ENCODE peak calls at places on chromosome 18, in five cellular contexts. J is IMR-90, D is H1, A is H9, O is trophoblast cell. H is an unnamed sample.
A peak's percentile ranks its signal among the peaks of the same experiment; 100 is the strongest.

GRCh38 chr18:37084912-37085311 is 256.0 kb downstream of the KIAA1328 start:
- DNase-seq in J (no peak), D (peak; percentile 63), A (peak; percentile 89), O (peak; percentile 8), H (no peak)

GRCh38 chr18:38539373-38539772 is 973.8 kb upstream of the CELF4 start:
- DNase-seq in J (no peak), D (no peak), A (no peak), O (no peak), H (peak; percentile 20)

GRCh38 chr18:58896268-58896667 is 31.6 kb downstream of the ZNF532 start:
- DNase-seq in J (no peak), D (no peak), A (no peak), O (peak; percentile 79), H (no peak)

GRCh38 chr18:59049726-59050660 is 89.7 kb upstream of the SEC11C start:
- DNase-seq in J (no peak), D (peak; percentile 55), A (no peak), O (no peak), H (no peak)

GRCh38 chr18:48073231-48073930 is 142.9 kb upstream of the SMAD2 start:
- DNase-seq in J (no peak), D (no peak), A (no peak), O (no peak), H (no peak)

GRCh38 chr18:14914771-14915170 is 166.8 kb downstream of the ANKRD30B start:
- DNase-seq in J (no peak), D (no peak), A (no peak), O (peak; percentile 30), H (no peak)

GRCh38 chr18:45654677-45655076 is 39.4 kb downstream of the SLC14A2 start:
- DNase-seq in J (no peak), D (no peak), A (no peak), O (no peak), H (no peak)

GRCh38 chr18:74141638-74142037 is 6.0 kb downstream of the FBXO15 start:
- DNase-seq in J (no peak), D (no peak), A (no peak), O (no peak), H (no peak)

GRCh38 chr18:46160050-46160798 is 56.0 kb downstream of the HAUS1 start:
- DNase-seq in J (no peak), D (no peak), A (no peak), O (peak; percentile 23), H (no peak)

GRCh38 chr18:37452015-37452414 is 113.6 kb downstream of the CELF4 start:
- DNase-seq in J (no peak), D (no peak), A (no peak), O (no peak), H (no peak)

DNA sequence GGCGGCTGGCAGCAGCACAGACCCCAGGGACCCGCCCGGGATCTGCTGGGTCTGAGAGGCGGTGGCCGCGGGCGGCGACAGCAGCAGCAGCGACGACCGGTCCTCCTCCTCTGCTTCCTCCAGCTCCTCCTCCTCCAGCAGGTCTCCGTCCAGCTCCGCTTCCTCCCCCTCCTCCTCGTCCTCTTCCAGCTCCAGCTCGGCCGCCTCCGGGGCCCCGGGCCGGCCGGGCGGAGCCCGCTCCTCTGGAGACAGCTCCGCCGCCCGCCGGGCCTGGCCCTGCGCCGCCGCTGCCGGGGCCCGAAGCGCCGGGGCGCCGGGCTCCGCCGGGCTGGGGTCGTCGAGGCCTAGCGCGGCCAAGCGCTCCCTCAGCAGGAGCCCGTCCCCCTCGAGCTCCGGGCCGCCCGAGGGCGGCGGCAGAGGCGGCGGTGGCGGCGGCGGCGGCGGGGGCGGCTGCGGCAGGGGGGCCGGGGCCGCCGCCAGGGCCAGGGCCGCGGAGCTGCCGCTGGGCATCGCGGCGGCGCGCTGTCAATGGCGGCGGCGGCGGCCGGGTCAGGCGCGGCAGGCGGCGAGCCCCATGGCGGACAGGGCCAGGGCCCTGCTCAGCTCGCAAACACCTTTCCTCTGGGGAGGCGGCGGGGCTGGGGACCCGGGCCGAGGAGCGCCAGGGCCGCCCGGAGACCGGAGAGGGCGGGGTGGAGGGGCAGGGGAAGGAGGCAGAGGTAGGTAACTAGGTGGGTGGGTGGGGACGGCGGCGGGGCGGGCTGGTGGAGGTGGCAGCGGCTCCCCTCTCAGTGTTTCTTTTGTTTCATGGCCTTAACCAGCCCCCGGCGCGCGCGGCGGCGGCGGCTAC is 445 bp downstream of the MEX3C start:
- DNase-seq in J (peak; percentile 51), D (peak; percentile 84), A (peak; percentile 38), O (peak; percentile 26), H (peak; percentile 14)
- H3K14ac ChIP-seq in J (no peak overlapping the region), D (no peak overlapping the region), A (peak overlapping the region; percentile 97), O (peak overlapping the region; percentile 100), H (peak overlapping the region; percentile 95)

DNA sequence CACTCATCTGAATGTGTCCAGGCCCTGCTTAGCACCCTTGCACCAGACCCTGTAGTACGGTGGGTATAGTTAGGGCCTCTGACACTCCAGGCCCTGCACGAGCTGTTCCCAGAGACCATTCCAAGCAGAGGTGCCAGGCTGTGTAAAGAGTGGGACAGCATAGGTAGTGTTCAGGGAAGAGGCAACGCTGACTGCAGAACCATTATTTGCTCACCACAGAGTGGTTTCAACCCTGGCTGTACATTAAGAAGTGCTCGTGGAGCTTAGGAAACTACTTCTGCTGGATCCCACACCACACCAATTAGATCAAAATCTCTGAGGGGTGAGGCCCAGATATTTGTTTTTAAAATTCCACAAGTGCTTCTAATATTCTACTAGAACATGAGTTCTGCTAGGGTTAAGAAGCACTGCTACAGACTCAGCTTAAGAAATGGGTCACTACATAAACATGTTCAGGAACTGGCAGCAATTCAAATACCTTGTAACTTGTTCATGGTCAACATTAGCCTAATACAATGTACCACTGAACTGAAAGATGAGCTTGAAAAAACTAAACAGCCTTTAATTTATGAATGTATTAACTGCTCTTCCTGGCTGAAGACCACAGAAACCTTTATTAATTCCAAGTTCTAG is 183.0 kb downstream of the MYO5B start:
- DNase-seq in J (peak; percentile 75), D (no peak), A (no peak), O (no peak), H (no peak)
- H4K8ac ChIP-seq in J (no peak overlapping the region), D (no peak overlapping the region), A (no peak overlapping the region), O (no peak overlapping the region), H (no peak overlapping the region)

GRCh38 chr18:24273596-24273995 is 124.0 kb downstream of the OSBPL1A start:
- DNase-seq in J (peak; percentile 44), D (no peak), A (no peak), O (peak; percentile 24), H (no peak)

GRCh38 chr18:24270937-24271380 is 126.7 kb downstream of the OSBPL1A start:
- DNase-seq in J (peak; percentile 63), D (no peak), A (no peak), O (no peak), H (peak; percentile 32)

GRCh38 chr18:24268784-24269550 is 128.7 kb downstream of the OSBPL1A start:
- DNase-seq in J (no peak), D (no peak), A (no peak), O (no peak), H (no peak)

GRCh38 chr18:24270358-24270936 is 127.2 kb downstream of the OSBPL1A start:
- DNase-seq in J (peak; percentile 8), D (no peak), A (no peak), O (no peak), H (no peak)

DNA sequence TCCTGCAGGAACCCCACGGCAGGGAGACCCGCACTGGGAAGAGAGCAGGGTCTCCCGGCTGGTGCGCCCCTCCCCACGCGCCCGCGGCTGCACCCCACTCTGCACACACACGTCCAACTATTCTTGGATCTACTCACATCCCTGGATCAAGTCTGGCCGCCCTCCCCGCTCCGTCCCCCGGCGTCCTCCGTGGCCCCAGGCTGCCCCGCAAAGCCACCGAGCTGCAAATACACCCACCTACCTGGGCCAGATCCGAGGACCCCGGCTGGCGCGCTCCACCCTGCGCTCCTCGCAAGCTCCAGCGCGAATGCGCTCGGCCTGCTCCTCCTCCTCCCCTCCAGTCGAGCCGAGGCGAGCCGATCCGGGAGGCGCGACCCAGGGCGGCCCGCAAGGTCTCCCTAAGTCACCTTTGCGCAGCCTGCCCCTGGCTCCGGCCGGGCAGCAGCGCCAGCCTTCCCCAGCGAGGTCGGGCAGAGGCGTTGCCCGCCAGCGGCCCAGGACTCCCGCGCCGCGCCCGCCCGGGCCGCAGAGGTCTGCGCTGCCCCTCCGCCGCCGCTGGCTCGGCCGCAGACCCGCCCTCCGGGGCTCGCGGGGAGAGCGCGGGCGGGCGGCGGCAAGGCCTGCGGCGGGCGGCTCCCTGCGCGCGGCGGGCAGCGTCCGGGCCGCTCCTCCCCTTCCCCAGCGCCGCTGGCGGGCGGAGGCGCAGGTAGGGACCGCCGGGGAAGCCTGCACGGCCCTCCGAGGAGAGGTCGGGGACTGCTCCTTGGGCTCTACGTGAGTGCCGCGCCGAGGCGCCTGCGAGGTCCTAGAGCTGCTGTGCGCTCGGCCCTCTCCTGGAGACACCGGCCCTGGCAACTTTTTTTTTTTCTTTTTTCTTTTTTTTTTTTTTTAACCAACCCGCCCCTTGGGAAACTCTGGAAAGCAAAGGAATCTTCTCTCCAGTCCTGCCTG is 126.0 kb downstream of the OSBPL1A start:
- DNase-seq in J (peak; percentile 72), D (peak; percentile 84), A (peak; percentile 85), O (peak; percentile 80), H (peak; percentile 71)
- H3K23ac ChIP-seq in J (peak overlapping the region; percentile 74), D (no peak overlapping the region), A (no peak overlapping the region), O (no peak overlapping the region), H (no peak overlapping the region)

DNA sequence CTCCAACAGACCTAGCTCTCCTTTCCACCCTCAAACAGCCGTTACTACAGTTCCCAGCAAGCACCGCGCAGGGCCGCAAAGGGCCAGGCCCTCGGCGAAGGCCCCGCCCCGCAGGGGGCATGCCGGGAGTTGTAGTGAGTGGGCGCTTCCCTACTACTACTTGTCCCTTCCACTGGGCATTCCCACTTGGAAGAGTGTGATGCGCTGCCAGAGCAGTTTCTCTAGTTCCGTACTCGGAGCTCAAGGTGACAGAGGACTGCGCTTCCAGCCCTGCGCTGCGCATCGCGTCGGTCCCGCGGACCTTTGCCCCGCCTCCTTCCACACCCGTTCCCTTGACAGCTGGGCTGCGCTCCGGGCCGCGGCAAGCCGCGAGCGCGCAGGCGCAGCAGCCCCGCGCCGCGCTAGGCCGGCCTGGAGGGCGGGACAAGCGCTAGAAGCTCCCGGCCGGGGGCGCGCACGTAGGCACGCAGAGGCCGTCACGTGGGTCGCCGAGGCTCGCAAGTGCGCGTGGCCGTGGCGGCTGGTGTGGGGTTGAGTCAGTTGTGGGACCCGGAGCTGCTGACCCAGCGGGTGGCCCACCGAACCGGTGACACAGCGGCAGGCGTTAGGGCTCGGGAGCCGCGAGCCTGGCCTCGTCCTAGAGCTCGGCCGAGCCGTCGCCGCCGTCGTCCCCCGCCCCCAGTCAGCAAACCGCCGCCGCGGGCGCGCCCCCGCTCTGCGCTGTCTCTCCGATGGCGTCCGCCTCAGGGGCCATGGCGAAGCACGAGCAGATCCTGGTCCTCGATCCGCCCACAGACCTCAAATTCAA is at the start of gene VAPA:
- DNase-seq in J (peak; percentile 96), D (peak; percentile 96), A (peak; percentile 95), O (peak; percentile 98), H (peak; percentile 96)
- H3K14ac ChIP-seq in J (peak within 1 kb of the TSS; percentile 100), D (no peak within 1 kb of the TSS), A (peak within 1 kb of the TSS; percentile 99), O (peak within 1 kb of the TSS; percentile 100), H (peak within 1 kb of the TSS; percentile 82)

DNA sequence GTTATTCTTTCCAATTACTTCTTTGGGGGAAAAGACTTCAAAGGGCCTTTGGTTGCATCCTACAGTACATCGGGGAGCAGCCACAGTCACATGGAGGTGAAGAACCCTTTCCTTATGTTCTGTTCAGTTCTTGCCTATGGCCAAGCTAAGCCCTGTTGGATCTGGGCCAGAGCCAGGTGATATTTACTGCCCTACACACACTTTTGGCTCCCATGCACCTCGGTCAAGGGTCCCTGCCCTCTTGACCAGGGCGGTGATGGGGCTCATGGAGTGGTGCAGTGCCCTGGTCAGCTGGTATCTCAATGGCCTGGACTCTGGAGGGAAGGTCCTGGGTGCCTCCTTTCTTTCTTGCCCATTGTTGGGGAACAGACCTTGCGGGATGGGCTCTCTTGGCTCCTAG is 98.7 kb downstream of the VAPA start:
- DNase-seq in J (no peak), D (no peak), A (no peak), O (no peak), H (no peak)
- H4K8ac ChIP-seq in J (no peak overlapping the region), D (no peak overlapping the region), A (no peak overlapping the region), O (no peak overlapping the region), H (no peak overlapping the region)

H was measured in neuronal stem cell.